ENCODE peak calls at places on chromosomes 4 and X, in four cellular contexts. I is K562, U is HL-60, O is GM12878. J is an unnamed sample.

GRCh38 chrX:23334536-23334870 is at the start of gene PTCHD1:
- DNase-seq in I (no peak), U (no peak), O (no peak), J (no peak)

GRCh38 chr4:180598281-180598680 is 1644.9 kb upstream of the TENM3 start:
- DNase-seq in I (no peak), U (no peak), O (no peak), J (no peak)

GRCh38 chr4:3291969-3292570 is 751 bp upstream of the RGS12 start:
- DNase-seq in U (peak), I (peak), O (no peak), J (no peak)

GRCh38 chr4:77015390-77015789 is 60.4 kb downstream of the CCNI start:
- DNase-seq in I (no peak), O (no peak), U (peak), J (no peak)

GRCh38 chr4:112882286-112882685 is 167.2 kb upstream of the ANK2 start:
- DNase-seq in U (no peak), O (no peak), I (no peak), J (no peak)

GRCh38 chr4:38313175-38313574 is 350.8 kb upstream of the KLF3 start:
- DNase-seq in U (no peak), I (no peak), O (no peak), J (no peak)

GRCh38 chr4:159398236-159398638 is 295.4 kb downstream of the RAPGEF2 start:
- DNase-seq in U (peak), I (no peak), O (no peak), J (no peak)

GRCh38 chr4:117085185-117085701 is at the start of gene TRAM1L1:
- DNase-seq in I (peak), O (no peak), U (peak), J (peak)

GRCh38 chrX:16687514-16687913 is 25.0 kb downstream of the CTPS2 start:
- DNase-seq in U (no peak), I (no peak), O (no peak), J (no peak)

GRCh38 chr4:74715731-74716435 is 78.4 kb downstream of the BTC start:
- DNase-seq in I (no peak), U (no peak), O (no peak), J (no peak)

GRCh38 chrX:105981772-105982485 is 56.6 kb downstream of the SERPINA7 start:
- DNase-seq in I (no peak), U (no peak), O (no peak), J (no peak)

GRCh38 chrX:123835661-123836371 is 24.0 kb upstream of the XIAP start:
- DNase-seq in O (no peak), U (no peak), I (no peak), J (no peak)

GRCh38 chr4:71239365-71239764 is 99.5 kb upstream of the SLC4A4 start:
- DNase-seq in I (no peak), O (no peak), U (no peak), J (no peak)

GRCh38 chr4:38803833-38804653 is 548 bp downstream of the TLR1 start:
- DNase-seq in U (peak), I (no peak), O (peak), J (no peak)

GRCh38 chr4:37392540-37393255 is 148.2 kb downstream of the NWD2 start:
- DNase-seq in U (peak), O (no peak), I (no peak), J (no peak)

GRCh38 chr4:102429553-102429952 is 71.6 kb upstream of the NFKB1 start:
- DNase-seq in U (no peak), I (no peak), O (no peak), J (no peak)

GRCh38 chr4:186699298-186699697 is 24.4 kb downstream of the FAT1 start:
- DNase-seq in U (no peak), O (no peak), I (no peak), J (no peak)

GRCh38 chrX:15623074-15623473 is 22.3 kb upstream of the ACE2 start:
- DNase-seq in I (no peak), O (no peak), U (no peak), J (no peak)

GRCh38 chrX:15616531-15616930 is 15.8 kb upstream of the ACE2 start:
- DNase-seq in U (no peak), O (no peak), I (no peak), J (no peak)

GRCh38 chrX:15617111-15617510 is 16.4 kb upstream of the ACE2 start:
- DNase-seq in U (no peak), O (no peak), I (no peak), J (no peak)

DNA sequence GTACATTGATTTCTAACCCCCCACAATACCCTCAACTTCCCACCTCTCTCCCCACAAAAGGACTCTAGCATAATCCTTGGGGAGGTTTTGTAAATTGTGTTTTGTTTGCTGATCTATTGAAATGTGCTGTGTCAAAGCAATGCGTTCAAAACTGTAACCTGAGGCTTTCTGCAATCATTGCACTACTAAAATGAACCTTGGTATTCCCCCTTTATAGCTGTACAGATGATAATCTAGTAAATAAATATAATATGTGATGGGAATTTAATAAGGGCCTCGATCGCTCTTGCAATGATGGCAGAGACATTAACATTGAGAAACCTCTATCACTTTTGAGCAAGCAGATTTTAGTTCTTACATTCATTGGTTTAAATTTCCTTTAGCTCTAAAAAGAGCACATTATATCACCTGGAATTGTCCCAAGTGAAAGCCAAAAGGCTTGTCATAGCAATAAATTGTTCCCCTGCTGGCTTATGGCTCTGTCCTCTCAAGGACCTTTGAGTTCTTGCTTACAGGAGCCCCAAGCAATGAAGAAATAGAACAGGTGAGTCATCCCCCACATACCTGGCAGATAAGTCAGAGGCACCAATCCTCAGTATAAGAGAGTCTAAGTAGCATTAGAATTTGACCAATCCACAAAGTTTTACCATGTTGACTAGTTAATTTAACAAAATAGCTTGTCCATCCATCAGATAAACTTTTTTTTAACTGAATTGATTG is 18.5 kb upstream of the ACE2 start:
- DNase-seq in I (no peak), O (no peak), U (no peak), J (no peak)
- TF ChIP-seq SPI1 in I (no peak), O (no peak), U (no peak), J (no peak)

GRCh38 chr4:153535735-153536494 is 69.8 kb downstream of the TMEM131L start:
- DNase-seq in O (no peak), I (no peak), U (no peak), J (no peak)
- TF ChIP-seq POLR2AphosphoS5 in O (no peak), I (no peak), U (no peak), J (no peak)

GRCh38 chr4:157634057-157634456 is 413.5 kb downstream of the GRIA2 start:
- DNase-seq in U (no peak), O (no peak), I (no peak), J (no peak)
- TF ChIP-seq SPI1 in U (no peak), O (no peak), I (no peak), J (no peak)

GRCh38 chr4:8274772-8275241 is 5.3 kb downstream of the HTRA3 start:
- DNase-seq in O (no peak), I (no peak), U (no peak), J (no peak)
- TF ChIP-seq POLR2AphosphoS5 in O (no peak), I (no peak), U (no peak), J (no peak)

GRCh38 chrX:56462389-56462788 is 101.0 kb upstream of the UBQLN2 start:
- DNase-seq in I (no peak), O (no peak), U (no peak), J (no peak)
- TF ChIP-seq SPI1 in I (no peak), O (no peak), U (no peak), J (no peak)

DNA sequence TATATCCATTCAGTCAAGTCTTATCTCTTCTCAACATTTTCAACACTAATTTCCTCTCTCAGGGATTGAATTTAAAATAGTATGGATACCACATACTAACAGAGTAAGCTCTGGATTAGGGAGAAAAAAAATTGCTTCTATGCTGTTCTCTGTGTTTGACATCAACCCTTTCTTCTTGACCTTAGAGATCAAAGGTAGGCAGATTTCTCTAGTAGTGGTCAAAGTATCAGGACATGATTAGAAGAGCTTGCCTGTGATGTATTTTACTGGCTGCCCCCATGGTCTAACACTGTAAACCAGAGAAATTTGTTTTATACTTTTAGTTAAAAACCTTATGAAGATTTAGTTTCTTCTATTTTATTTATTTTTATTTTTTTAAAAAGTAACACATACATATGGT is 8.3 kb downstream of the ADH6 start:
- DNase-seq in I (no peak), U (no peak), O (no peak), J (no peak)
- TF ChIP-seq POLR2AphosphoS5 in I (no peak), U (no peak), O (no peak), J (no peak)

GRCh38 chr4:55255171-55255570 is 90.9 kb upstream of the SRD5A3 start:
- DNase-seq in O (no peak), U (no peak), I (no peak), J (no peak)
- TF ChIP-seq SPI1 in O (no peak), U (no peak), I (no peak), J (no peak)

GRCh38 chr4:132493476-132493875 is 655.6 kb upstream of the PCDH10 start:
- DNase-seq in O (no peak), U (no peak), I (no peak), J (no peak)

DNA sequence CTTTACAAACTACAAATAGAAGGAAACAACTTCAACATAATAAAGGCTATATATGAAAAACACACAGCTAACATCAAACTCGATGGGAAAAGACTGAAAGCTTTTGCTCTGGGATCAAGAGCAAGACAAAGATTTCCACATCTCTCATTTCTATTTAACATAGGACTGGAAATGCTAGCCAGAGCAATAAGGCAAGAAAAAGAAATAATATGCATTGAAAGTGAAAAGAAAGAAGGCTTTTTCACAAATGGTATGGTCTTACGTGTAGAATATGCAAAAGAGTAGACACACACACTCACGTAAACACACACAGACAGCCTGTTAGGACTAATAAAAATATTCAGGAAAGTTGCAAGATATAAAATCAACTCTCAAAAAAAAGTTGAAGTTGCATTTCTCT is 660.5 kb upstream of the PCDH10 start:
- DNase-seq in I (no peak), U (no peak), O (no peak), J (no peak)
- TF ChIP-seq POLR2AphosphoS5 in I (no peak), U (no peak), O (no peak), J (no peak)

J was measured in GM12891.